ENCODE peak calls at places on chromosomes 7 and 10, in five cellular contexts. Z is A549, W is H1, V is HepG2, Y is GM12878. R is an unnamed sample.

GRCh38 chr10:121695731-121696464 is 97.7 kb upstream of the FGFR2 start:
- DNase-seq in Y (no peak), V (peak; percentile 77), W (no peak), Z (no peak), R (no peak)

GRCh38 chr7:105808703-105809590 is 67.5 kb downstream of the ATXN7L1 start:
- DNase-seq in Z (no peak), V (no peak), Y (peak; percentile 99), W (no peak), R (no peak)

GRCh38 chr7:29289156-29290021 is 94.8 kb downstream of the CHN2 start:
- DNase-seq in W (no peak), Y (peak; percentile 33), V (peak; percentile 63), Z (no peak), R (no peak)

GRCh38 chr10:47344996-47345870 is 2.9 kb upstream of the RBP3 start:
- DNase-seq in W (no peak), Z (no peak), Y (no peak), V (no peak), R (no peak)

GRCh38 chr7:96061844-96062243 is 260.1 kb downstream of the SLC25A13 start:
- DNase-seq in Z (no peak), Y (no peak), W (no peak), V (no peak), R (no peak)

GRCh38 chr10:3772349-3773222 is 12.4 kb downstream of the KLF6 start:
- DNase-seq in Z (no peak), W (no peak), V (no peak), Y (no peak), R (no peak)

GRCh38 chr10:4383683-4384082 is 442.3 kb upstream of the AKR1E2 start:
- DNase-seq in V (no peak), Z (no peak), Y (no peak), W (no peak), R (no peak)

GRCh38 chr7:125491137-125491536 is 561.5 kb upstream of the POT1 start:
- DNase-seq in V (no peak), Y (no peak), W (no peak), Z (no peak), R (no peak)

GRCh38 chr10:81733547-81733946 is 141.4 kb upstream of the NRG3 start:
- DNase-seq in Y (no peak), V (no peak), W (no peak), Z (no peak), R (no peak)

GRCh38 chr10:13993169-13993568 is 337.6 kb downstream of the FRMD4A start:
- DNase-seq in Y (no peak), W (no peak), V (peak; percentile 13), Z (no peak), R (no peak)

GRCh38 chr7:73968511-73968910 is 59.5 kb upstream of the ELN start:
- DNase-seq in Z (no peak), V (no peak), Y (no peak), W (no peak), R (no peak)

GRCh38 chr10:21527634-21528451 is 2.4 kb upstream of the SKIDA1 start:
- DNase-seq in W (no peak), V (no peak), Z (no peak), Y (no peak), R (no peak)

GRCh38 chr10:35413985-35414861 is 77.9 kb downstream of the CCNY start:
- DNase-seq in V (peak; percentile 46), Z (no peak), Y (no peak), W (no peak), R (peak; percentile 65)

GRCh38 chr7:148987751-148988512 is 40.4 kb downstream of the PDIA4 start:
- DNase-seq in Z (no peak), W (no peak), V (no peak), Y (no peak), R (peak; percentile 38)

GRCh38 chr10:119346063-119346835 is 138.9 kb downstream of the GRK5 start:
- DNase-seq in Z (no peak), W (no peak), V (no peak), Y (no peak), R (no peak)
- TF ChIP-seq MAX in Z (no peak), W (no peak), V (no peak), Y (no peak), R (no peak)

GRCh38 chr7:150580995-150581394 is 13.8 kb downstream of the GIMAP4 start:
- DNase-seq in Y (no peak), V (no peak), Z (no peak), W (no peak), R (no peak)
- TF ChIP-seq KDM1A in Y (no peak), V (no peak), Z (no peak), W (no peak), R (no peak)

DNA sequence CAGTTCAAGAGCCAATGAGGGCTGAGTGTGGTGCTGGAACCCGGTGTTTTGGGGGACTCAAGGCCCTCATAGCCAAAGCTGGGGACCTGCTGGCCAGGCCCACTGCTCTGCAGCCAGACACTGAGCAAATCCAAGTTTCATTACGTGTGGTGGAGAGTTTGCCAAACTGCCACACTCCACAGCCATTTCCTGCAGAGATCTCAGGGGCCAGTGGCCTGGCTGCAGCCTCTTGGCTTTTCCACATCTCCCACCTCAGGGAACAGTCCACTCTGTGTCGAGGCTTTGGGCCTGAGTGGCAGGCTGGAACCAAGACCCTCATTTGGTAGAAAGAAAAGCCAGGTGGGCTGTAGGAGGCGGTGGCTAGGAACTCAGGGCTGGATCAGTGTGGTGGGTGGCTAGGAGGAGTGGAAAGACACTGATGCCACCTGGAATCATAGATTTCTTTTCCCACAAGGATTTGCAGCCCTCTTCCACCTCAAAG is 3.2 kb downstream of the HOXA11 start:
- DNase-seq in Y (no peak), W (no peak), Z (no peak), V (no peak), R (no peak)
- TF ChIP-seq MAX in Y (no peak), W (no peak), Z (no peak), V (no peak), R (no peak)

DNA sequence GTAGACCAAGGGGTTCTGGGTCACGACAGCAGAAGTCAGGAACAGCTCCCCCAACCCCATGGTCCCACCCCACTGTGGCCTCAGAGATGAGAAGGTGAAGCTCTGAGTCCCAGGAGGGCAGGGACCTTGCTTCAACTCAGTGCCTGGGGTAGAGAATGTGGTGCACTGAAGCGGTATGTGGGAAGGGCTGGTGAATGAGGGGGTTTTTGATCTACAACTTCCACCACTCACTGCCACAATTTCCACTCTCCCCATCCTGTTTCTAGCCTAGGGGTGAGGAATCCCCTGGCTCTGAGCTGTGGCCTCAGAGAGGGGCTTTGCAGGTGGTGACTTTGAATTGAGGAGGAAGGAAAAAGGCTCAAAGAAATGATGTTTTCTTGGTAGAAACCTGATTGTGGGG is 44.9 kb upstream of the TOMM7 start:
- DNase-seq in Y (no peak), Z (no peak), V (no peak), W (no peak), R (no peak)
- TF ChIP-seq KDM1A in Y (no peak), Z (no peak), V (no peak), W (no peak), R (no peak)

GRCh38 chr10:74539317-74539716 is 287.1 kb upstream of the KAT6B start:
- DNase-seq in V (no peak), Z (no peak), Y (no peak), W (no peak), R (no peak)
- TF ChIP-seq MAX in V (no peak), Z (no peak), Y (no peak), W (no peak), R (no peak)

R was measured in K562.